ENCODE peak calls at places on chromosomes 13 and 19, in ten cellular contexts. One of them, this sample, is unnamed.

GRCh38 chr19:34960103-34960805 is 3.8 kb downstream of the ZNF792 start:
- DNase-seq in naive thymus-derived CD4-positive, alpha-beta T cell: no peak
- DNase-seq in mucosa of gallbladder: no peak
- DNase-seq in GOT3: no peak
- DNase-seq in T-helper 2 cell: no peak
- DNase-seq in dermis microvascular lymphatic vessel endothelial cell: no peak
- DNase-seq in upper lobe of left lung: no peak
- DNase-seq in EL: peak; percentile 91
- DNase-seq in fibroblast of mammary gland: peak; percentile 39
- DNase-seq in right atrium auricular region: no peak
- DNase-seq in this sample: no peak

GRCh38 chr13:95530178-95530577 is 22.3 kb upstream of the CLDN10 start:
- DNase-seq in naive thymus-derived CD4-positive, alpha-beta T cell: no peak
- DNase-seq in mucosa of gallbladder: no peak
- DNase-seq in GOT3: no peak
- DNase-seq in T-helper 2 cell: no peak
- DNase-seq in dermis microvascular lymphatic vessel endothelial cell: peak; percentile 22
- DNase-seq in upper lobe of left lung: no peak
- DNase-seq in EL: peak; percentile 50
- DNase-seq in fibroblast of mammary gland: peak; percentile 20
- DNase-seq in right atrium auricular region: no peak
- DNase-seq in this sample: no peak

GRCh38 chr13:21310220-21310619 is 133.8 kb downstream of the MRPL57 start:
- DNase-seq in naive thymus-derived CD4-positive, alpha-beta T cell: no peak
- DNase-seq in mucosa of gallbladder: no peak
- DNase-seq in GOT3: no peak
- DNase-seq in T-helper 2 cell: no peak
- DNase-seq in dermis microvascular lymphatic vessel endothelial cell: no peak
- DNase-seq in upper lobe of left lung: no peak
- DNase-seq in EL: peak; percentile 68
- DNase-seq in fibroblast of mammary gland: no peak
- DNase-seq in right atrium auricular region: no peak
- DNase-seq in this sample: no peak

GRCh38 chr13:43744630-43745029 is 42.1 kb downstream of the ENOX1 start:
- DNase-seq in naive thymus-derived CD4-positive, alpha-beta T cell: no peak
- DNase-seq in mucosa of gallbladder: no peak
- DNase-seq in GOT3: no peak
- DNase-seq in T-helper 2 cell: no peak
- DNase-seq in dermis microvascular lymphatic vessel endothelial cell: no peak
- DNase-seq in upper lobe of left lung: no peak
- DNase-seq in EL: no peak
- DNase-seq in fibroblast of mammary gland: peak; percentile 3
- DNase-seq in right atrium auricular region: no peak
- DNase-seq in this sample: no peak

GRCh38 chr19:14979498-14980255 is at the start of gene SLC1A6:
- DNase-seq in naive thymus-derived CD4-positive, alpha-beta T cell: no peak
- DNase-seq in mucosa of gallbladder: no peak
- DNase-seq in GOT3: no peak
- DNase-seq in T-helper 2 cell: no peak
- DNase-seq in dermis microvascular lymphatic vessel endothelial cell: no peak
- DNase-seq in upper lobe of left lung: peak; percentile 78
- DNase-seq in EL: no peak
- DNase-seq in fibroblast of mammary gland: no peak
- DNase-seq in right atrium auricular region: no peak
- DNase-seq in this sample: no peak

GRCh38 chr13:69970521-69970920 is 137.1 kb upstream of the ATXN8OS start:
- DNase-seq in naive thymus-derived CD4-positive, alpha-beta T cell: no peak
- DNase-seq in mucosa of gallbladder: no peak
- DNase-seq in GOT3: no peak
- DNase-seq in T-helper 2 cell: no peak
- DNase-seq in dermis microvascular lymphatic vessel endothelial cell: no peak
- DNase-seq in upper lobe of left lung: no peak
- DNase-seq in EL: no peak
- DNase-seq in fibroblast of mammary gland: no peak
- DNase-seq in right atrium auricular region: no peak
- DNase-seq in this sample: no peak

GRCh38 chr13:75889427-75889826 is 253.3 kb downstream of the LMO7 start:
- DNase-seq in naive thymus-derived CD4-positive, alpha-beta T cell: no peak
- DNase-seq in mucosa of gallbladder: no peak
- DNase-seq in GOT3: no peak
- DNase-seq in T-helper 2 cell: no peak
- DNase-seq in dermis microvascular lymphatic vessel endothelial cell: no peak
- DNase-seq in upper lobe of left lung: no peak
- DNase-seq in EL: no peak
- DNase-seq in fibroblast of mammary gland: no peak
- DNase-seq in right atrium auricular region: no peak
- DNase-seq in this sample: no peak

GRCh38 chr13:51475727-51476521 is 23.1 kb upstream of the INTS6 start:
- DNase-seq in naive thymus-derived CD4-positive, alpha-beta T cell: peak; percentile 20
- DNase-seq in mucosa of gallbladder: no peak
- DNase-seq in GOT3: no peak
- DNase-seq in T-helper 2 cell: no peak
- DNase-seq in dermis microvascular lymphatic vessel endothelial cell: no peak
- DNase-seq in upper lobe of left lung: no peak
- DNase-seq in EL: peak; percentile 35
- DNase-seq in fibroblast of mammary gland: peak; percentile 38
- DNase-seq in right atrium auricular region: no peak
- DNase-seq in this sample: no peak

GRCh38 chr13:91817250-91817649 is 418.8 kb downstream of the GPC5 start:
- DNase-seq in naive thymus-derived CD4-positive, alpha-beta T cell: no peak
- DNase-seq in mucosa of gallbladder: no peak
- DNase-seq in GOT3: no peak
- DNase-seq in T-helper 2 cell: no peak
- DNase-seq in dermis microvascular lymphatic vessel endothelial cell: no peak
- DNase-seq in upper lobe of left lung: no peak
- DNase-seq in EL: no peak
- DNase-seq in fibroblast of mammary gland: peak; percentile 4
- DNase-seq in right atrium auricular region: no peak
- DNase-seq in this sample: no peak

GRCh38 chr13:63377986-63378385 is 1962.3 kb upstream of the PCDH20 start:
- DNase-seq in naive thymus-derived CD4-positive, alpha-beta T cell: no peak
- DNase-seq in mucosa of gallbladder: no peak
- DNase-seq in GOT3: no peak
- DNase-seq in T-helper 2 cell: no peak
- DNase-seq in dermis microvascular lymphatic vessel endothelial cell: no peak
- DNase-seq in upper lobe of left lung: no peak
- DNase-seq in EL: no peak
- DNase-seq in fibroblast of mammary gland: no peak
- DNase-seq in right atrium auricular region: no peak
- DNase-seq in this sample: no peak

GRCh38 chr19:11339254-11340098 is at the start of gene RAB3D:
- DNase-seq in naive thymus-derived CD4-positive, alpha-beta T cell: peak; percentile 56
- DNase-seq in mucosa of gallbladder: peak; percentile 92
- DNase-seq in GOT3: no peak
- DNase-seq in T-helper 2 cell: peak; percentile 71
- DNase-seq in dermis microvascular lymphatic vessel endothelial cell: peak; percentile 57
- DNase-seq in upper lobe of left lung: peak; percentile 95
- DNase-seq in EL: peak; percentile 84
- DNase-seq in fibroblast of mammary gland: peak; percentile 81
- DNase-seq in right atrium auricular region: peak; percentile 91
- DNase-seq in this sample: peak; percentile 64

GRCh38 chr19:49666120-49666444 is 349 bp downstream of the BCL2L12 start:
- DNase-seq in naive thymus-derived CD4-positive, alpha-beta T cell: no peak
- DNase-seq in mucosa of gallbladder: no peak
- DNase-seq in GOT3: no peak
- DNase-seq in T-helper 2 cell: no peak
- DNase-seq in dermis microvascular lymphatic vessel endothelial cell: no peak
- DNase-seq in upper lobe of left lung: no peak
- DNase-seq in EL: no peak
- DNase-seq in fibroblast of mammary gland: peak; percentile 30
- DNase-seq in right atrium auricular region: no peak
- DNase-seq in this sample: no peak

GRCh38 chr13:43908156-43909126 is 28.7 kb downstream of the LACC1 start:
- DNase-seq in naive thymus-derived CD4-positive, alpha-beta T cell: peak; percentile 41
- DNase-seq in mucosa of gallbladder: no peak
- DNase-seq in GOT3: no peak
- DNase-seq in T-helper 2 cell: no peak
- DNase-seq in dermis microvascular lymphatic vessel endothelial cell: peak; percentile 46
- DNase-seq in upper lobe of left lung: no peak
- DNase-seq in EL: peak; percentile 61
- DNase-seq in fibroblast of mammary gland: peak; percentile 66
- DNase-seq in right atrium auricular region: no peak
- DNase-seq in this sample: no peak

GRCh38 chr13:113172419-113172926 is 14.0 kb downstream of the PROZ start:
- DNase-seq in naive thymus-derived CD4-positive, alpha-beta T cell: no peak
- DNase-seq in mucosa of gallbladder: no peak
- DNase-seq in GOT3: no peak
- DNase-seq in T-helper 2 cell: no peak
- DNase-seq in dermis microvascular lymphatic vessel endothelial cell: no peak
- DNase-seq in upper lobe of left lung: peak; percentile 55
- DNase-seq in EL: no peak
- DNase-seq in fibroblast of mammary gland: no peak
- DNase-seq in right atrium auricular region: no peak
- DNase-seq in this sample: no peak

GRCh38 chr13:49098771-49099512 is 121.2 kb upstream of the MLNR start:
- DNase-seq in naive thymus-derived CD4-positive, alpha-beta T cell: no peak
- DNase-seq in mucosa of gallbladder: no peak
- DNase-seq in GOT3: no peak
- DNase-seq in T-helper 2 cell: no peak
- DNase-seq in dermis microvascular lymphatic vessel endothelial cell: no peak
- DNase-seq in upper lobe of left lung: no peak
- DNase-seq in EL: peak; percentile 19
- DNase-seq in fibroblast of mammary gland: peak; percentile 38
- DNase-seq in right atrium auricular region: no peak
- DNase-seq in this sample: no peak

GRCh38 chr13:104984296-104984818 is 1551.1 kb downstream of the EFNB2 start:
- DNase-seq in naive thymus-derived CD4-positive, alpha-beta T cell: peak; percentile 65
- DNase-seq in mucosa of gallbladder: peak; percentile 17
- DNase-seq in GOT3: no peak
- DNase-seq in T-helper 2 cell: peak; percentile 3
- DNase-seq in dermis microvascular lymphatic vessel endothelial cell: peak; percentile 76
- DNase-seq in upper lobe of left lung: no peak
- DNase-seq in EL: peak; percentile 34
- DNase-seq in fibroblast of mammary gland: no peak
- DNase-seq in right atrium auricular region: no peak
- DNase-seq in this sample: no peak

GRCh38 chr13:49220035-49220855 is at the start of gene MLNR:
- DNase-seq in naive thymus-derived CD4-positive, alpha-beta T cell: peak; percentile 41
- DNase-seq in mucosa of gallbladder: no peak
- DNase-seq in GOT3: no peak
- DNase-seq in T-helper 2 cell: peak; percentile 22
- DNase-seq in dermis microvascular lymphatic vessel endothelial cell: no peak
- DNase-seq in upper lobe of left lung: peak; percentile 88
- DNase-seq in EL: no peak
- DNase-seq in fibroblast of mammary gland: peak; percentile 33
- DNase-seq in right atrium auricular region: peak; percentile 55
- DNase-seq in this sample: peak; percentile 31

This sample was measured in T-helper 17 cell.